ENCODE peak calls at places on chromosomes 11 and 22, in nine cellular contexts. S is neural progenitor cell, T is GM23338, A is PC-3, P is SK-N-SH, O is HCT116, H is MM.1S, G is OCI-LY7, U is GM23248. E is an unnamed sample. For H4K20me1, the result is how much of the 10 kb centered on the place peaks cover.

GRCh38 chr11:22690891-22691290 is 24.5 kb downstream of the GAS2 start:
- DNase-seq in H (no peak), O (no peak), S (no peak), T (no peak), A (no peak), P (no peak), U (no peak), G (no peak), E (no peak)

GRCh38 chr11:106276859-106277436 is 199.5 kb downstream of the AASDHPPT start:
- DNase-seq in S (peak), U (no peak), A (peak), H (no peak), G (no peak), O (no peak), T (peak), P (peak), E (no peak)

GRCh38 chr22:47591016-47591415 is 828.6 kb downstream of the TBC1D22A start:
- DNase-seq in H (no peak), A (no peak), P (no peak), U (no peak), S (no peak), O (no peak), G (no peak), T (no peak), E (no peak)

GRCh38 chr11:3867209-3868071 is 12.0 kb downstream of the STIM1 start:
- DNase-seq in H (peak), P (peak), U (no peak), T (no peak), A (no peak), O (no peak), S (no peak), G (peak), E (peak)

GRCh38 chr11:11396290-11397042 is 43.4 kb upstream of the CSNK2A3 start:
- DNase-seq in U (peak), A (no peak), O (no peak), S (no peak), T (no peak), P (no peak), H (no peak), G (no peak), E (peak)

GRCh38 chr11:112525844-112526590 is 265.4 kb upstream of the PLET1 start:
- DNase-seq in H (no peak), O (no peak), A (no peak), P (no peak), T (no peak), S (no peak), U (peak), G (no peak), E (no peak)

GRCh38 chr22:20111045-20111688 is 4.7 kb upstream of the RANBP1 start:
- DNase-seq in H (no peak), P (peak), O (peak), G (peak), T (peak), S (peak), A (peak), U (peak), E (peak)

GRCh38 chr11:27447288-27447914 is 25.2 kb downstream of the LGR4 start:
- DNase-seq in G (no peak), S (no peak), T (no peak), A (peak), P (no peak), H (no peak), U (peak), O (no peak), E (no peak)

GRCh38 chr11:47768090-47768620 is 1.0 kb upstream of the FNBP4 start:
- DNase-seq in S (peak), U (peak), O (no peak), T (peak), P (peak), G (peak), H (peak), A (peak), E (peak)

GRCh38 chr11:44701276-44701675 is 25.5 kb upstream of the TSPAN18 start:
- DNase-seq in G (no peak), T (no peak), H (no peak), U (no peak), A (no peak), P (peak), O (no peak), S (no peak), E (no peak)

GRCh38 chr11:720642-721346 is 14.8 kb downstream of the EPS8L2 start:
- DNase-seq in U (no peak), H (no peak), P (peak), A (peak), G (peak), T (peak), S (peak), O (no peak), E (peak)

GRCh38 chr11:78708388-78708787 is 133.7 kb upstream of the NARS2 start:
- DNase-seq in S (no peak), U (peak), T (peak), G (no peak), O (no peak), A (peak), P (no peak), H (no peak), E (no peak)

GRCh38 chr22:27975381-27976013 is 56.4 kb upstream of the PITPNB start:
- DNase-seq in P (no peak), T (no peak), A (no peak), U (peak), G (no peak), O (no peak), H (no peak), S (no peak), E (no peak)

GRCh38 chr11:113894421-113894996 is 10.1 kb upstream of the HTR3B start:
- DNase-seq in P (no peak), U (no peak), S (no peak), T (no peak), H (peak), G (no peak), O (no peak), A (no peak), E (no peak)

GRCh38 chr22:46754110-46754799 is 8.2 kb upstream of the TBC1D22A start:
- DNase-seq in G (no peak), U (peak), P (peak), O (peak), T (no peak), A (peak), S (no peak), H (no peak), E (peak)

GRCh38 chr11:80432051-80432450 is 991.2 kb upstream of the TENM4 start:
- DNase-seq in P (no peak), A (peak), U (no peak), T (no peak), S (no peak), O (no peak), H (no peak), G (no peak), E (no peak)

GRCh38 chr11:111307472-111308108 is 9.2 kb downstream of the POU2AF3 start:
- DNase-seq in G (no peak), P (no peak), U (no peak), A (peak), S (no peak), H (no peak), O (no peak), T (no peak), E (no peak)

GRCh38 chr11:72113170-72113808 is 794 bp upstream of the ANAPC15 start:
- DNase-seq in G (no peak), A (no peak), O (no peak), P (no peak), T (no peak), S (no peak), U (peak), H (no peak), E (no peak)

GRCh38 chr22:20566420-20567260 is 59.2 kb downstream of the MED15 start:
- DNase-seq in P (no peak), G (no peak), H (no peak), O (no peak), S (no peak), T (no peak), A (peak), U (peak), E (peak)

GRCh38 chr11:117618956-117619355 is 178.1 kb downstream of the DSCAML1 start:
- DNase-seq in A (no peak), H (no peak), P (peak), G (no peak), S (peak), U (no peak), T (peak), O (no peak), E (no peak)

GRCh38 chr11:3165152-3165705 is at the start of gene OSBPL5:
- DNase-seq in H (peak), T (peak), A (peak), P (peak), G (peak), U (peak), S (peak), O (no peak), E (peak)

GRCh38 chr11:22778642-22779041 is 51.0 kb downstream of the SVIP start:
- DNase-seq in S (no peak), O (no peak), G (no peak), A (no peak), U (no peak), P (peak), T (peak), H (peak), E (peak)

GRCh38 chr11:111283945-111284481 is 14.3 kb upstream of the POU2AF3 start:
- DNase-seq in O (no peak), H (no peak), T (peak), S (no peak), P (peak), A (no peak), U (no peak), G (no peak), E (peak)

GRCh38 chr11:32447252-32447651 is 11.9 kb upstream of the WT1 start:
- DNase-seq in H (no peak), O (no peak), S (no peak), P (no peak), A (peak), G (no peak), U (no peak), T (no peak), E (no peak)

GRCh38 chr11:45671246-45672171 is 6.1 kb upstream of the CHST1 start:
- DNase-seq in A (no peak), G (no peak), T (peak), O (no peak), U (no peak), P (no peak), H (no peak), S (no peak), E (no peak)

GRCh38 chr11:74085542-74085892 is 76.6 kb upstream of the UCP3 start:
- DNase-seq in P (no peak), S (no peak), G (no peak), H (no peak), A (peak), T (no peak), O (no peak), U (peak), E (no peak)

GRCh38 chr11:84408946-84409411 is 1122.8 kb upstream of the CCDC90B start:
- DNase-seq in H (no peak), U (peak), O (no peak), G (no peak), P (no peak), A (no peak), S (peak), T (peak), E (no peak)

GRCh38 chr11:92707665-92708064 is 261.8 kb upstream of the MTNR1B start:
- DNase-seq in P (no peak), U (no peak), O (no peak), A (no peak), S (no peak), H (no peak), G (no peak), T (no peak), E (no peak)

GRCh38 chr11:131033151-131033651 is 116.9 kb upstream of the SNX19 start:
- DNase-seq in O (peak), H (no peak), U (peak), T (peak), P (no peak), S (no peak), G (no peak), A (peak), E (peak)

GRCh38 chr11:7143908-7144307 is 55.1 kb downstream of the RBMXL2 start:
- DNase-seq in G (peak), H (peak), O (peak), U (peak), T (peak), P (no peak), S (peak), A (peak), E (peak)

GRCh38 chr11:121610706-121611105 is 157.9 kb upstream of the SORL1-AS1 start:
- DNase-seq in H (no peak), P (no peak), T (no peak), S (no peak), G (no peak), U (no peak), O (no peak), A (no peak), E (no peak)

GRCh38 chr11:118643142-118643994 is 36.0 kb downstream of the PHLDB1 start:
- DNase-seq in O (no peak), H (no peak), U (no peak), P (no peak), T (no peak), S (no peak), G (no peak), A (no peak), E (no peak)

GRCh38 chr11:15629690-15630321 is 515.1 kb downstream of the INSC start:
- DNase-seq in O (peak), P (no peak), U (no peak), H (no peak), G (peak), S (peak), A (no peak), T (peak), E (peak)

GRCh38 chr11:74819400-74819799 is 70.8 kb downstream of the RNF169 start:
- DNase-seq in U (no peak), S (no peak), A (no peak), O (no peak), P (no peak), T (no peak), H (no peak), G (no peak), E (no peak)

GRCh38 chr22:37032535-37033460 is 13.3 kb downstream of the MPST start:
- DNase-seq in U (peak), P (no peak), G (no peak), S (no peak), A (peak), T (peak), O (no peak), H (no peak), E (peak)

GRCh38 chr11:14519692-14520085 is 497 bp downstream of the PSMA1 start:
- DNase-seq in U (peak), H (no peak), A (peak), G (peak), P (no peak), S (no peak), T (no peak), O (no peak), E (no peak)

DNA sequence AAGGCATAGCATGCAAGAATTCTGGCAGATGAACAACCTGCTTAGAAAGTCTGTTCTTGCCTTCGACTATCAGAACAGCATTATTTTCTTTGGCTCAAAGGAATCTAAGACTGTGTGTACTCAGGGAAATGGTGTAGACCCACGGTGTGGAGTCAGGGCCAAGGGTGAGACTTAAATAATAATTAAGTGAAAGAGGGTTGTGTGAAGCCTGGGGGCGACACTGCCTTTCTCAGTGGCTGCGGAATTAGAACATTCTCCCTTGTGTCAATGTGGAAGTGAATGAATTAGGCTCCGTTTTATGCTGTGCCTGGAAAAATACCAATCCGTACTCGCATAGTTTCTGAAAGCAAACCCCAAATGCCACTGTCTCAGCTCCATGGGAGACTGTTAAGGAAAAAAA is 50.7 kb downstream of the NAV2 start:
- DNase-seq in H (no peak), S (no peak), A (no peak), P (no peak), G (no peak), U (no peak), T (no peak), O (no peak), E (no peak)
- TF ChIP-seq EZH2phosphoT487 in H (no peak), S (no peak), A (no peak), P (no peak), G (no peak), U (no peak), T (no peak), O (no peak), E (no peak)

GRCh38 chr11:20589796-20590195 is 9.6 kb upstream of the SLC6A5 start:
- DNase-seq in A (no peak), G (no peak), U (no peak), H (no peak), S (peak), P (no peak), T (no peak), O (no peak), E (no peak)

GRCh38 chr11:20584093-20584774 is 15.2 kb upstream of the SLC6A5 start:
- DNase-seq in O (no peak), P (no peak), T (no peak), H (no peak), G (no peak), S (no peak), U (peak), A (no peak), E (no peak)
- H3K27ac ChIP-seq in O (no peak), P (no peak), T (no peak), H (no peak), G (no peak), S (no peak), U (no peak), A (no peak), E (no peak)

DNA sequence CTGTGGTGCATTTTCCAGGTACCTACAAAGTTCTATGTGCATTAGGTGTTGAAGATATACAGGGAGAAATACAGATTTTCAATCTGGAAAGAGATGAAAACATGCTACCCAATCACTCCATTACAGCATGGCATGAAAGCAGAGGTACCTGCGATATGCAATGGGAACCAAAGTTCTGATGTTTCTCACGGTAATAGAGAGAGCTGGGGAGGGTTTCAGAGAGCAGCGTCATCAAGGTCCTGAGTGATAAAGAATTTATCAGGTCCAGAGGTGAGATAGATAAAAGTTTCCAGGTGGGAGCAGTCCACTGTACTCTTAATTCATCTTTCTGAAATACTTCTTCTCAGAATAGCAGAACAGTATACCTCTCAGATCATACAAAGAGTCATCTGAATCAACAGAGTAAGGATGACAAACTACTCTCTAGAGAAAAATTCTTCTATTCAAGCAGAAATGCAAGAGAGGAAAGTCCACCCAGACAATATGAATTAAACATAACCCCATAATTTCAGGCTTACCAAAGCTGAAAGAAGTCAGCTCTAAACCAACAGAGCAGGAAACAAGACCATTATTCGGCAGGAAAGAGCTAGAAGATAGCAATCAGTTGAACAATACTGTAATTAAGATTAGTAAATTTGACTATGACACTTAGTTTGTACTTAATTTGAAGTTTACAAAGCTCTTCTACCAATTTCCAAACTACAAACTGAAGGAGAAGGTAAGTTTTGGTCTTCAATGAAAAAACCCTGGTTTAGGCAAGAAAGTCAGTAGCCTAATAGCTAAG is 12.8 kb downstream of the CTSC start:
- DNase-seq in P (no peak), A (no peak), S (no peak), O (no peak), H (no peak), U (no peak), T (no peak), G (no peak), E (no peak)
- H4K20me1 ChIP-seq in P (under half), A (under half), S (under half), O (under half), H (under half), U (under half), T (half or more), G (under half), E (under half)

DNA sequence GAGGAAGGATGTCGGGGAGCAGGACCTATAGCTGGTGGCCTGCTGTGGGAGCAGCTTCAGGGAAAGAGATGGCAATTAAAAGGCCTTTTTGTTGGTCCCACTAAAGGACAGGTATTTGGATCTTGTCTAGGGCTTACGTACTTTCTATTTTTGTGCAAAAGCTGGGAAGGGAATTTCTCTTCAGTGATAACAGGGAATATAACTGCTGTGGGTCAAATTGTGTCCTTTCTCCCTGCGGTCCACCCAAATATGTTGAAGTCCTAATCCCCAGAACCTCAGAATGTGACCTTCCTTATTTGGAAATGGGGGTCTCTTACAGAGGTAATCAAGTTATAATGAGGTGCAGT is 14.0 kb downstream of the HSPA8 start:
- DNase-seq in S (no peak), P (no peak), O (no peak), U (no peak), H (no peak), G (no peak), A (no peak), T (no peak), E (no peak)
- TF ChIP-seq EZH2phosphoT487 in S (no peak), P (no peak), O (no peak), U (no peak), H (no peak), G (no peak), A (no peak), T (no peak), E (no peak)

GRCh38 chr11:65504671-65505433 is 6.0 kb downstream of the MALAT1 start:
- DNase-seq in S (no peak), P (no peak), T (no peak), A (no peak), O (no peak), U (peak), H (peak), G (no peak), E (no peak)

GRCh38 chr11:65503923-65504670 is 5.3 kb downstream of the MALAT1 start:
- DNase-seq in S (no peak), O (no peak), T (no peak), G (no peak), H (peak), A (no peak), U (peak), P (no peak), E (peak)

GRCh38 chr11:65506770-65507485 is 8.1 kb downstream of the MALAT1 start:
- DNase-seq in S (peak), P (no peak), H (peak), G (peak), O (peak), T (peak), U (peak), A (peak), E (peak)

GRCh38 chr11:65506316-65506769 is 7.5 kb downstream of the MALAT1 start:
- DNase-seq in U (no peak), S (no peak), O (no peak), T (peak), H (no peak), A (peak), P (no peak), G (no peak), E (no peak)

GRCh38 chr11:65505434-65506315 is 6.8 kb downstream of the MALAT1 start:
- DNase-seq in P (no peak), S (no peak), T (no peak), H (peak), U (peak), G (peak), O (no peak), A (no peak), E (no peak)
- H3K27ac ChIP-seq in P (peak), S (peak), T (peak), H (peak), U (peak), G (peak), O (peak), A (peak), E (peak)

DNA sequence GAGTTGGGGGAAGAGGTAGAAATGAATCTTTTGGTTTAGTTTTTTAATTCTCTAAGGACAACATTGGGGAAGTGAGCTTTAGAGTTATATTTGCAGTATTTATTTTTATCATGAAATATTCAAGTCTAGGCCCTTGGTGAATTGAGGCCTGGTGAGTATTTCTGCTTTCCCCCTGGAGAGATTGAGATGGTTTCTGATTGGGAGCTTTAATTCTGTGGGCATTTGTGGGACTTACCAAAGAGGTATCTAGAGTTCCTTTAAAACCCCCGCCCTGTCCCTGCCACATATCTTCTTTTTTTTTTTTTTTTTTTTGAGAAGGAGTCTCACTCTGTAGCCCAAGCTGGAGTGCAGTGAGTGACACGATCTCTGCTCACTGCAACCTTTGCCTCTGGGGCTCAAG is 9.6 kb downstream of the ACO2 start:
- DNase-seq in S (no peak), T (no peak), O (no peak), G (no peak), U (no peak), H (no peak), P (no peak), A (no peak), E (no peak)
- H4K20me1 ChIP-seq in S (under half), T (under half), O (under half), G (under half), U (under half), H (under half), P (under half), A (under half), E (under half)

GRCh38 chr11:94130589-94131362 is 2.1 kb downstream of the PANX1 start:
- DNase-seq in U (peak), G (no peak), T (no peak), P (no peak), S (no peak), A (peak), H (no peak), O (no peak), E (peak)
- TF ChIP-seq EZH2phosphoT487 in U (peak), G (no peak), T (no peak), P (no peak), S (no peak), A (no peak), H (no peak), O (no peak), E (no peak)